ENCODE peak calls at places on chromosomes 5 and 9, in ten cellular contexts. G, A, U, X, O, Y, H, S, K and R are unnamed samples.
A peak's percentile ranks its signal among the peaks of the same experiment; 100 is the strongest.

GRCh38 chr9:4353236-4353635 is 53.4 kb upstream of the GLIS3 start:
- DNase-seq in A (no peak), Y (no peak), G (no peak), U (no peak), S (no peak), H (no peak), K (no peak), X (no peak), O (peak; percentile 25), R (no peak)

GRCh38 chr5:163347671-163348070 is 89.7 kb upstream of the CCNG1 start:
- DNase-seq in K (peak; percentile 42), X (peak; percentile 10), A (peak; percentile 22), Y (peak; percentile 8), H (peak; percentile 38), G (peak; percentile 81), O (peak; percentile 83), U (peak; percentile 55), S (peak; percentile 63), R (peak; percentile 16)

GRCh38 chr5:139385061-139385889 is 2.2 kb upstream of the SLC23A1 start:
- DNase-seq in Y (no peak), G (no peak), A (no peak), O (no peak), X (no peak), H (no peak), S (peak; percentile 60), U (no peak), K (no peak), R (no peak)

GRCh38 chr9:127755558-127756060 is 20.5 kb upstream of the TOR2A start:
- DNase-seq in K (no peak), H (no peak), Y (no peak), G (no peak), O (no peak), U (no peak), S (no peak), X (no peak), A (no peak), R (no peak)

GRCh38 chr5:94422819-94423218 is 195.6 kb downstream of the KIAA0825 start:
- DNase-seq in O (peak; percentile 70), H (no peak), X (peak; percentile 2), A (no peak), G (peak; percentile 35), Y (no peak), U (peak; percentile 35), K (no peak), S (peak; percentile 5), R (peak; percentile 71)

GRCh38 chr9:4620046-4620765 is 41.9 kb upstream of the PLPP6 start:
- DNase-seq in H (peak; percentile 28), X (no peak), K (no peak), Y (no peak), U (no peak), G (no peak), S (no peak), O (no peak), A (no peak), R (no peak)

GRCh38 chr9:111983484-111983908 is 86.9 kb downstream of the UGCG start:
- DNase-seq in Y (no peak), O (no peak), H (peak; percentile 34), U (no peak), K (no peak), S (no peak), G (no peak), X (no peak), A (no peak), R (no peak)

GRCh38 chr5:35237580-35238376 is 7.5 kb upstream of the PRLR start:
- DNase-seq in A (no peak), S (no peak), Y (no peak), U (no peak), G (no peak), X (no peak), O (no peak), K (no peak), H (no peak), R (no peak)

GRCh38 chr5:74075496-74075895 is 449.5 kb downstream of the ARHGEF28 start:
- DNase-seq in G (no peak), A (no peak), K (no peak), H (no peak), X (no peak), U (no peak), Y (no peak), S (no peak), O (no peak), R (no peak)

GRCh38 chr9:82247318-82247717 is 258.7 kb downstream of the SPATA31D1 start:
- DNase-seq in O (no peak), H (no peak), Y (no peak), A (peak; percentile 11), U (no peak), K (no peak), S (no peak), G (no peak), X (no peak), R (no peak)

GRCh38 chr5:32687167-32687831 is 23.8 kb upstream of the NPR3 start:
- DNase-seq in K (no peak), S (no peak), A (no peak), X (no peak), O (peak; percentile 60), Y (no peak), H (no peak), U (peak; percentile 19), G (peak; percentile 32), R (no peak)

GRCh38 chr5:135753990-135754389 is 80.5 kb upstream of the SLC25A48 start:
- DNase-seq in S (no peak), H (no peak), Y (no peak), O (no peak), A (no peak), U (no peak), K (no peak), G (no peak), X (no peak), R (no peak)

GRCh38 chr9:129523953-129524847 is 96.7 kb downstream of the C9orf50 start:
- DNase-seq in U (no peak), A (no peak), K (no peak), G (no peak), S (no peak), X (no peak), O (no peak), Y (no peak), H (no peak), R (no peak)

GRCh38 chr9:93479726-93480125 is 26.3 kb upstream of the FAM120AOS start:
- DNase-seq in X (no peak), H (no peak), O (peak; percentile 62), G (no peak), K (no peak), S (peak; percentile 73), A (no peak), U (peak; percentile 17), Y (no peak), R (peak; percentile 23)

GRCh38 chr9:99357575-99357974 is 135.5 kb downstream of the SEC61B start:
- DNase-seq in Y (no peak), H (no peak), X (no peak), U (no peak), K (no peak), G (no peak), A (peak; percentile 58), O (no peak), S (no peak), R (no peak)

GRCh38 chr9:98538626-98539031 is 170.1 kb downstream of the GABBR2 start:
- DNase-seq in A (no peak), K (no peak), S (no peak), O (no peak), G (no peak), U (peak; percentile 25), X (no peak), H (no peak), Y (no peak), R (no peak)

GRCh38 chr9:26812217-26812616 is 80.4 kb downstream of the CAAP1 start:
- DNase-seq in H (no peak), G (no peak), S (no peak), X (no peak), K (no peak), Y (no peak), O (no peak), A (no peak), U (no peak), R (no peak)

GRCh38 chr9:137621131-137621757 is 2.4 kb downstream of the EHMT1 start:
- DNase-seq in S (peak; percentile 17), H (no peak), O (peak; percentile 40), Y (no peak), K (no peak), X (no peak), U (no peak), A (no peak), G (no peak), R (no peak)
- H3K4me3 ChIP-seq in S (no peak overlapping the region), H (no peak overlapping the region), O (no peak overlapping the region), Y (no peak overlapping the region), K (no peak overlapping the region), X (no peak overlapping the region), U (no peak overlapping the region), A (no peak overlapping the region), G (peak overlapping the region; percentile 3), R (no peak overlapping the region)

GRCh38 chr5:150122536-150123481 is 32.8 kb downstream of the PDGFRB start:
- DNase-seq in H (no peak), O (no peak), U (no peak), K (no peak), Y (no peak), A (no peak), X (no peak), G (no peak), S (no peak), R (no peak)
- H3K4me3 ChIP-seq in H (no peak overlapping the region), O (no peak overlapping the region), U (no peak overlapping the region), K (no peak overlapping the region), Y (no peak overlapping the region), A (no peak overlapping the region), X (no peak overlapping the region), G (no peak overlapping the region), S (no peak overlapping the region), R (no peak overlapping the region)

GRCh38 chr5:176863041-176863764 is 35.9 kb downstream of the HK3 start:
- DNase-seq in S (no peak), K (no peak), U (no peak), G (no peak), H (no peak), Y (no peak), X (no peak), O (no peak), A (no peak), R (no peak)

GRCh38 chr5:176865964-176866363 is 33.2 kb downstream of the HK3 start:
- DNase-seq in S (no peak), H (no peak), U (no peak), X (no peak), K (no peak), O (no peak), A (no peak), Y (no peak), G (no peak), R (no peak)

GRCh38 chr5:176864755-176865154 is 34.4 kb downstream of the HK3 start:
- DNase-seq in X (no peak), H (no peak), O (no peak), Y (no peak), G (no peak), A (no peak), U (no peak), K (no peak), S (no peak), R (no peak)

GRCh38 chr5:176862330-176862995 is 36.7 kb downstream of the HK3 start:
- DNase-seq in G (no peak), O (no peak), Y (no peak), A (no peak), K (no peak), S (no peak), X (no peak), H (no peak), U (no peak), R (no peak)

GRCh38 chr5:176863765-176864098 is 35.4 kb downstream of the HK3 start:
- DNase-seq in O (no peak), G (no peak), H (no peak), U (no peak), K (no peak), S (no peak), Y (no peak), A (no peak), X (no peak), R (no peak)
- H3K4me3 ChIP-seq in O (no peak overlapping the region), G (no peak overlapping the region), H (no peak overlapping the region), U (no peak overlapping the region), K (no peak overlapping the region), S (no peak overlapping the region), Y (no peak overlapping the region), A (no peak overlapping the region), X (no peak overlapping the region), R (no peak overlapping the region)

GRCh38 chr5:759111-759741 is 25.3 kb downstream of the ZDHHC11B start:
- DNase-seq in H (no peak), K (no peak), U (no peak), G (no peak), X (no peak), O (peak; percentile 53), S (peak; percentile 75), Y (no peak), A (peak; percentile 97), R (no peak)
- H3K4me3 ChIP-seq in H (no peak overlapping the region), K (no peak overlapping the region), U (no peak overlapping the region), G (no peak overlapping the region), X (no peak overlapping the region), O (no peak overlapping the region), S (no peak overlapping the region), Y (no peak overlapping the region), A (no peak overlapping the region), R (no peak overlapping the region)